ENCODE peak calls at places on chromosome 12, in seven cellular contexts. W is PC-9, E is ovary, D is thoracic aorta, P is heart left ventricle, L is keratinocyte, S is PC-3. F is an unnamed sample.

GRCh38 chr12:69068431-69068830 is 135.5 kb upstream of the CPM start:
- DNase-seq in W (peak), E (no peak), D (no peak), P (no peak), L (peak), S (peak), F (peak)

GRCh38 chr12:496736-497135 is 37.0 kb downstream of the B4GALNT3 start:
- DNase-seq in W (no peak), E (no peak), D (no peak), P (no peak), L (no peak), S (no peak), F (no peak)

GRCh38 chr12:56151672-56152131 is 685 bp upstream of the MYL6B start:
- DNase-seq in W (peak), E (no peak), D (no peak), P (no peak), L (no peak), S (peak), F (peak)

GRCh38 chr12:115898670-115899069 is 378.8 kb downstream of the MED13L start:
- DNase-seq in W (no peak), E (no peak), D (no peak), P (no peak), L (no peak), S (peak), F (no peak)

GRCh38 chr12:62698701-62699101 is 232.1 kb downstream of the MON2 start:
- DNase-seq in W (no peak), E (no peak), D (no peak), P (no peak), L (no peak), S (peak), F (no peak)

GRCh38 chr12:123278150-123278627 is 6.5 kb upstream of the CDK2AP1 start:
- DNase-seq in W (no peak), E (no peak), D (no peak), P (no peak), L (no peak), S (no peak), F (no peak)

GRCh38 chr12:6620137-6620884 is 13.1 kb upstream of the CHD4 start:
- DNase-seq in W (no peak), E (no peak), D (no peak), P (peak), L (no peak), S (no peak), F (no peak)

GRCh38 chr12:88431245-88431644 is 149.0 kb downstream of the KITLG start:
- DNase-seq in W (no peak), E (no peak), D (no peak), P (no peak), L (no peak), S (no peak), F (no peak)

GRCh38 chr12:14238224-14238792 is 127.2 kb upstream of the ATF7IP start:
- DNase-seq in W (no peak), E (no peak), D (no peak), P (no peak), L (no peak), S (peak), F (no peak)

GRCh38 chr12:18057051-18057450 is 32.9 kb downstream of the RERGL start:
- DNase-seq in W (no peak), E (no peak), D (no peak), P (no peak), L (no peak), S (no peak), F (no peak)

GRCh38 chr12:47032644-47033043 is 46.8 kb upstream of the PCED1B start:
- DNase-seq in W (peak), E (no peak), D (no peak), P (no peak), L (no peak), S (peak), F (no peak)

GRCh38 chr12:50167026-50167742 is at the start of gene CERS5:
- DNase-seq in W (peak), E (peak), D (peak), P (peak), L (peak), S (peak), F (peak)
- TF ChIP-seq CTCF in W (peak), E (no peak), D (peak), P (peak), L (no peak), S (no peak), F (no peak)

GRCh38 chr12:117439531-117440001 is 78.1 kb upstream of the NOS1 start:
- DNase-seq in W (no peak), E (no peak), D (no peak), P (no peak), L (no peak), S (no peak), F (no peak)
- H3K27ac ChIP-seq in W (no peak), E (no peak), D (no peak), P (no peak), L (no peak), S (no peak), F (no peak)

GRCh38 chr12:15534322-15534721 is 212.0 kb downstream of the PTPRO start:
- DNase-seq in W (no peak), E (no peak), D (no peak), P (no peak), L (no peak), S (no peak), F (no peak)

GRCh38 chr12:15534870-15535269 is 212.6 kb downstream of the PTPRO start:
- DNase-seq in W (no peak), E (no peak), D (no peak), P (no peak), L (no peak), S (no peak), F (no peak)

GRCh38 chr12:15530361-15530760 is 208.1 kb downstream of the PTPRO start:
- DNase-seq in W (no peak), E (no peak), D (no peak), P (no peak), L (no peak), S (no peak), F (no peak)

GRCh38 chr12:15535287-15535895 is 213.1 kb downstream of the PTPRO start:
- DNase-seq in W (no peak), E (no peak), D (no peak), P (no peak), L (no peak), S (no peak), F (no peak)

GRCh38 chr12:15532364-15532977 is 210.2 kb downstream of the PTPRO start:
- DNase-seq in W (no peak), E (no peak), D (no peak), P (no peak), L (no peak), S (peak), F (peak)
- TF ChIP-seq CTCF in W (peak), E (no peak), D (peak), P (peak), L (peak), S (peak), F (no peak)

DNA sequence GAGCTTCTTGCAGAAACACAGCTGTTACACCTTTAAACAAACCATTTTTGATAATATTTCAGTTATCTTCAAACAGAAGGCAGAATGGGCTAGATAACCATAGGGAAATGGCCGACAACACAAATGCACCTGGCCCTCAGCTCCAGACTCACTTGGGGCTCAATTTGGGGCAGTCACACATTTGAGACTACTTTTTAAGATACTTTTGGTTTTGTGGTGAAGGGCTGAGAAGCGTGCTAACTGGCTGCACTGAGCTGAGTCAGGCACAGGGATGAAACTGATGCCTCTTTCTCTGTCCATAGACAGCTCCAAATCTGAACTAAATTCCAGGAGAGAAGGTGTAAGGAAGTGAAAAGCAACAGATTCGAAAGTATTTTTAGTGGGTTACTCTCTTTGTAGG is 18.5 kb upstream of the GRIP1 start:
- DNase-seq in W (no peak), E (no peak), D (no peak), P (no peak), L (no peak), S (no peak), F (no peak)
- H3K27ac ChIP-seq in W (no peak), E (no peak), D (no peak), P (no peak), L (no peak), S (no peak), F (no peak)

DNA sequence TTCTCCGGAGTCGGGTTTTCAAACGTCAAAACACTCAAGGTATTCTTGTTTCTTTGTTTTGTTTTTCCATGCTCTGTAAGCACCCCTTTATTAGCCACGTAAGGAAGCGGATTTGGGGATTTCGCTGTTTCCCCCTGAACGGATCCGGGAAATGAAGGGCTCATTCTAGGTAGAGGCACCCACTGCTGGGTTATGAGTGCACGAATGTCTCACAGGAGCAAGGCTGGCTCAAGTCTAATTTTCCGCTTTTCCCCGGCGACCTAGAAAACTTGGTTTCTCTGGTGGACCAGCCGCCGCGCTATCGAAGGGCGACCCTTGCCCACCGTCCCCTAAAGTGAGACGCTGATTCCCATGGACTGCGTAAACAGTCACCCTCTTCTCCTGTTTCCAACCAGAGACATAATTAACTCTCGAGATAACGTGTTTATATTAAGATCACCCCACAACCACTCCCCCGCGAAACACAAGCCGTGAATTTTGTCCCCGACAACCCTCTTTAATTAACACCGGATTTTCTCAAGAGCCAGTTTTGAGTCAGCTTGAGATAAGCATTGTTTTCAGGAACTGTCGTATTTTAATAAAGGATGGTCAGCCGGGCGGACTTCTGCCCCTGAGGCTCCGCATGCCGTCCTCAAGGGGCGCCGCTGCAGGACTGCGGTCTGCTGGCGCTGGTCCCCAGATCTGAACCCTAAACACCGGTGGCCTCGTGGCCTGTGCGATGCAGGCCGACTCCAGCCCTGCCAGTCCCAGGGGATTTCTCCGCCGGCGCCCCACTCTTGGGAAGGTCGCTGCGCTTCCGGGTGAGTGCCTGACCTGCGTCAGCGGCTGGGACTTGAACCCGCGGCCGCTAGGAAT is 523 bp upstream of the ABCC9 start:
- DNase-seq in W (no peak), E (peak), D (no peak), P (peak), L (no peak), S (no peak), F (no peak)
- TF ChIP-seq CTCF in W (no peak), E (peak), D (peak), P (peak), L (no peak), S (no peak), F (no peak)

DNA sequence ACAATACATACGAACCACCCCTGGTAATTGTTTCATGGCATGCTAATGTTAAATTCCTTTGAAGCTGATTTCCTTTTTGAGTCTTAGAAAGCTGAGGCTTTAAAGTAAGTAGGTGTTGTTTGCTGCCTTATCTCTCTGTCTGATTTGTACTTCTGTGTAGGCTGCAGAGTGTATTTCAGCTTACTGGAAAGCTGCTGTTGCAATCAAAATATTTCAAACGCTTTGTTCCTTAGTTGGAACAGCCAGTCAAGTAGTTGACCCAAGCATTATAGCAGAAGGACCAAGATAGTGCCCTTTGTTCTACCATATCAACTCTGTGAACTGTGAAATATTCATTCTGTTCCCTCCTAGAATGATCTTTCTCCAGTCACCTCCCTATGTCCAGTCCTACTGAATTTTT is 3.1 kb downstream of the PKP2 start:
- DNase-seq in W (peak), E (no peak), D (no peak), P (no peak), L (no peak), S (no peak), F (no peak)
- H3K27ac ChIP-seq in W (peak), E (no peak), D (no peak), P (peak), L (peak), S (no peak), F (peak)

GRCh38 chr12:127284870-127285431 is 982.0 kb upstream of the TMEM132C start:
- DNase-seq in W (no peak), E (no peak), D (no peak), P (no peak), L (no peak), S (peak), F (no peak)
- TF ChIP-seq CTCF in W (no peak), E (no peak), D (no peak), P (no peak), L (no peak), S (no peak), F (no peak)

GRCh38 chr12:124829708-124830304 is 33.9 kb downstream of the SCARB1 start:
- DNase-seq in W (no peak), E (no peak), D (no peak), P (no peak), L (no peak), S (peak), F (no peak)

GRCh38 chr12:124830306-124830705 is 33.4 kb downstream of the SCARB1 start:
- DNase-seq in W (no peak), E (no peak), D (no peak), P (no peak), L (no peak), S (no peak), F (no peak)

GRCh38 chr12:124832856-124833255 is 30.8 kb downstream of the SCARB1 start:
- DNase-seq in W (no peak), E (no peak), D (no peak), P (no peak), L (no peak), S (no peak), F (no peak)

GRCh38 chr12:124833693-124834122 is 30.0 kb downstream of the SCARB1 start:
- DNase-seq in W (no peak), E (no peak), D (no peak), P (no peak), L (no peak), S (no peak), F (no peak)

DNA sequence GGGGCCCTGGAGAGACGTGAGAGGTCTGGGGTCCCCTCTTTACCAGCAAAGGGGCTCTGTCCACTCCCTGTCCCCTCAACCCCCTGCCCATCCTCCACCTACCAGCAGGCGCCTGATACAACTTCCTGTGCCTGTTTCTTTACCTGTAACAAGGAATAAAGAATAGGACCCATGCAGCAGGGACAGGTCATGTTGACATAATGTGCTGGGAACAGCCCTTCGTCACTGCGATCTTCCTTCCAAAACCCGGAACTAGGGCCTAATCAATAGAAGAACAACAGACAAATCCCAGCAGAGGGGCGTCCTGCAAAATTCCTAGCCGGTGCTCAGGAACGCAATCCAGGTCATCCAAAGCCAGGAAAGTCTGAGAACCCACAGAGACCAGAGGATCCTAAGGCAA is 32.1 kb downstream of the SCARB1 start:
- DNase-seq in W (no peak), E (no peak), D (no peak), P (no peak), L (no peak), S (no peak), F (no peak)
- H3K27ac ChIP-seq in W (no peak), E (no peak), D (no peak), P (no peak), L (no peak), S (no peak), F (peak)

DNA sequence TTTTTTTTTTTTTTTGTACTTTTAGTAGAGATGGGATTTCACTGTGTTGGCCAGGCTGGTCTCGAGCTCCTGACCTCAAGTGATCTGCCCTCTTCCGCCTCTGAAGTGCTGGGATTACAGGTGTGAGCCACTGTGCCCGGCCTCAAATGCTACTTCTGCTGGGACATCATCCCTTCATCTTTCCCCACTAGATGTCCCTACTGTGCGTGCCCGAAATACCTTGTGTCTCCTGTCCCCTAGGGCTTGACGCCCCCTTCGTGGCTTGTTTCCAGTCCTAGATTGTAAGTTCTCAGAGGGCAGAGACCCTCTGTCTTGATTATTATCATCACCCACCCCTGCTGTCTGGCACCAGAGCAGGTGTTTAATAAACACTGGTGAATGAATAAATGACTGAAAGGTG is 14.9 kb downstream of the CCDC63 start:
- DNase-seq in W (no peak), E (no peak), D (no peak), P (no peak), L (no peak), S (no peak), F (no peak)
- TF ChIP-seq CTCF in W (no peak), E (no peak), D (no peak), P (no peak), L (no peak), S (peak), F (no peak)

DNA sequence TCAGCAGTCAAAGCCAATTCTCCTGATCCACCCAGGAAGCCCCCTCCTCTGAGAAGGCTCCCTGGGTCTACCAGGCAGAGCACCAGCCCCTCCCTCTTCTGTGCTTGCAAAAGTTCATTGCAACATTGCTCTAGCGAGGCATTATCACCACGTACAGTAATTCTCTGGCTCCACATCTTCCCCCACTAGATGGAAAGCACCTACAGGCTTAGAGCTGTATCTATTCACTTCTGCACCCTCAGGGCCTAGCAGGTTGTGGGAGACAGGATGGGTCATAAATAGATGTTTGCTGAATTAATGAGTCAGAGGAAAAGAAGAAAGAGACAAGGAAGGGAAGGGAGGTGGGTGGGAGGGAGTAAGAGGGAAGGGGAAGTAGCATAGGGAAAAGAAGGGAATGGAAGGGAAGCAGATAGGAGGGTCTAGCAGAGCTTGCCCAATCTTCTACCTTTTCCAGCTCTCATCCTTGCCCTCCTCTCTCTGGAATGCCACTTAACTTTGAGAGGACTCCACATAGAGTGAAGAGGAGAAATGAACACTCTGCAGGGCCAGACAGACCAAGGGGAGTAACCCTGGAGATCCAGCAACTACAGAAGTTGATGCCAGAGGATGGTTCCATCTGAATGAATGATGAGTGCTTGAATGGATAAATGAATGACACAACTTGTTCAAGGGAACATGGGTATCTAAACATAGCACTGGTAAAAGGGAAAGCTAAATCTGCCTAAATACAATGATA is 42.0 kb upstream of the NT5DC3 start:
- DNase-seq in W (no peak), E (no peak), D (no peak), P (no peak), L (no peak), S (peak), F (no peak)
- H3K27ac ChIP-seq in W (no peak), E (no peak), D (no peak), P (no peak), L (peak), S (peak), F (no peak)

F was measured in RWPE1.